ENCODE peak calls at places on chromosomes 7 and 10, in ten cellular contexts. M is WERI-Rb-1; A is Peyer's patch; H is CD8-positive, alpha-beta memory T cell; S is upper lobe of right lung; T is GM23338; K is CD4-positive, alpha-beta T cell; Z is aorta; E is tibial nerve; G is mesenchymal stem cell. O is an unnamed sample.

GRCh38 chr10:29714096-29714874 is 79.5 kb upstream of the SVIL start:
- DNase-seq in E (no peak), T (no peak), A (no peak), Z (no peak), S (no peak), H (no peak), M (no peak), G (peak; percentile 93), K (no peak), O (peak; percentile 61)

GRCh38 chr10:29533046-29533445 is 101.7 kb downstream of the SVIL start:
- DNase-seq in A (no peak), G (no peak), T (no peak), Z (no peak), H (no peak), M (no peak), E (no peak), S (no peak), K (no peak), O (no peak)

GRCh38 chr10:44154956-44155355 is 229.9 kb downstream of the CXCL12 start:
- DNase-seq in A (no peak), M (no peak), S (no peak), E (no peak), T (no peak), Z (no peak), K (no peak), G (peak; percentile 7), H (no peak), O (no peak)

GRCh38 chr7:92797693-92798092 is 38.7 kb downstream of the CDK6 start:
- DNase-seq in M (no peak), T (no peak), K (no peak), Z (no peak), A (no peak), H (no peak), E (no peak), G (peak; percentile 49), S (no peak), O (no peak)

GRCh38 chr7:39186671-39187070 is 209.0 kb downstream of the POU6F2 start:
- DNase-seq in T (no peak), M (no peak), G (no peak), E (no peak), H (no peak), K (no peak), Z (no peak), A (no peak), S (no peak), O (no peak)

GRCh38 chr7:158828343-158829020 is 827 bp downstream of the ESYT2 start:
- DNase-seq in Z (peak; percentile 67), K (no peak), A (peak; percentile 78), E (peak; percentile 41), T (peak; percentile 71), G (no peak), S (peak; percentile 81), M (peak; percentile 48), H (no peak), O (no peak)

GRCh38 chr7:158051372-158051760 is 536.3 kb downstream of the PTPRN2 start:
- DNase-seq in G (no peak), A (peak; percentile 20), E (no peak), M (no peak), T (no peak), H (no peak), S (peak; percentile 33), Z (no peak), K (no peak), O (no peak)

GRCh38 chr10:17984056-17984455 is 32.3 kb downstream of the SLC39A12 start:
- DNase-seq in E (no peak), S (no peak), M (no peak), A (no peak), Z (no peak), H (no peak), K (no peak), T (no peak), G (peak; percentile 12), O (no peak)

GRCh38 chr7:156612930-156613329 is 27.6 kb upstream of the RNF32 start:
- DNase-seq in T (no peak), S (no peak), A (no peak), Z (no peak), G (no peak), H (peak; percentile 83), M (no peak), K (peak; percentile 70), E (no peak), O (no peak)

GRCh38 chr7:142800699-142801260 is 30.0 kb downstream of the PRSS2 start:
- DNase-seq in G (no peak), K (no peak), H (no peak), Z (no peak), E (no peak), S (no peak), M (no peak), T (no peak), A (no peak), O (no peak)

GRCh38 chr7:11843113-11843765 is 11.2 kb upstream of the THSD7A start:
- DNase-seq in Z (no peak), S (no peak), H (no peak), K (no peak), E (no peak), M (no peak), G (peak; percentile 28), A (no peak), T (no peak), O (no peak)

GRCh38 chr7:38274927-38275326 is 1.5 kb upstream of the TARP start:
- DNase-seq in Z (no peak), K (no peak), T (no peak), H (no peak), A (no peak), M (no peak), G (no peak), E (no peak), S (no peak), O (no peak)

GRCh38 chr7:101165958-101166602 is 711 bp upstream of the VGF start:
- DNase-seq in G (no peak), K (no peak), A (no peak), E (no peak), H (no peak), M (no peak), S (no peak), T (peak; percentile 75), Z (no peak), O (no peak)
- H3K27me3 ChIP-seq in G (peaks cover 76% of the 10 kb centered on the region), K (peaks cover 91% of the 10 kb centered on the region), A (peaks cover 48% of the 10 kb centered on the region), E (peaks cover 7% of the 10 kb centered on the region), H (peaks cover 75% of the 10 kb centered on the region), M (peaks cover 93% of the 10 kb centered on the region), S (peaks cover 82% of the 10 kb centered on the region), T (peaks cover 89% of the 10 kb centered on the region), Z (no peaks in the 10 kb centered on the region), O (peaks cover 16% of the 10 kb centered on the region)

DNA sequence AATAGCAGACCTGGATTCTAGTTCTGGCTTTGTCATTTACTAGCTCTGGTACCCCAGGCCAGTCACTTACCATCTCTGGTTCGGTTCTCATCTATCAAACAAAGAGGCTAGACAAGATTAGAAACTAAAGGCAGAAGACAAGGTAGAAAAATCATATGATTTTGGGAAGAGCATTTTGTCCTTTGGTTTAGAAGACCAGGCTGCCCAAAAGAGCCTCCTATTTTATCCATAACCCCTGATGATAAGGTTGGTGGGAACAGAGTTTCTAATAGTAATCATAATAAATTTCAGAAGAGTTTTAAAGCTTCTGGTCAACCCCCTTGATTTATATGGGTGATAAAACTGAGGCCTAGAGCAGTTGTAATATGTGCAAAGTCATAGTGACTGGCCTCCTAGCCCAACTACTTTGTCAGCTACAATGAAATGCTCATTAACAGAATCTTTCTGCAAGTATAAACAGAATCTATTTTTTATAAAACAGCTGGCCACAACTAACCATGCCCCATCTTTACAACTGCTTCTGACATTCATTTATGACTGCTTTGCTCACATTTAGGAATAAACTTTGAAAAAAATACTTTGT is 23.4 kb downstream of the COX15 start:
- DNase-seq in E (no peak), G (peak; percentile 46), S (no peak), K (no peak), A (no peak), Z (no peak), M (no peak), T (no peak), H (no peak), O (no peak)
- H3K27ac ChIP-seq in E (no peak overlapping the region), G (peak overlapping the region; percentile 8), S (peak overlapping the region; percentile 49), K (no peak overlapping the region), A (peak overlapping the region; percentile 41), Z (no peak overlapping the region), M (no peak overlapping the region), T (no peak overlapping the region), H (peak overlapping the region; percentile 20), O (peak overlapping the region; percentile 74)

GRCh38 chr7:114647518-114647917 is 232.9 kb downstream of the FOXP2 start:
- DNase-seq in K (no peak), T (no peak), H (no peak), E (no peak), A (no peak), M (no peak), Z (no peak), S (no peak), G (no peak), O (no peak)

GRCh38 chr7:114650491-114650890 is 235.9 kb downstream of the FOXP2 start:
- DNase-seq in G (no peak), K (no peak), S (no peak), H (no peak), M (no peak), T (peak; percentile 52), E (no peak), Z (no peak), A (no peak), O (no peak)

GRCh38 chr7:114648680-114649079 is 234.1 kb downstream of the FOXP2 start:
- DNase-seq in M (no peak), G (no peak), H (no peak), E (no peak), T (no peak), Z (no peak), K (no peak), A (no peak), S (no peak), O (no peak)

GRCh38 chr7:114652041-114652440 is 237.4 kb downstream of the FOXP2 start:
- DNase-seq in G (no peak), M (no peak), H (no peak), S (no peak), T (no peak), E (no peak), K (no peak), Z (no peak), A (no peak), O (no peak)

GRCh38 chr7:114649689-114650088 is 235.1 kb downstream of the FOXP2 start:
- DNase-seq in A (no peak), E (no peak), M (no peak), H (no peak), K (no peak), Z (no peak), S (no peak), T (no peak), G (no peak), O (no peak)
- H3K27me3 ChIP-seq in A (no peaks in the 10 kb centered on the region), E (no peaks in the 10 kb centered on the region), M (no peaks in the 10 kb centered on the region), H (no peaks in the 10 kb centered on the region), K (no peaks in the 10 kb centered on the region), Z (no peaks in the 10 kb centered on the region), S (no peaks in the 10 kb centered on the region), T (no peaks in the 10 kb centered on the region), G (no peaks in the 10 kb centered on the region), O (no peaks in the 10 kb centered on the region)

DNA sequence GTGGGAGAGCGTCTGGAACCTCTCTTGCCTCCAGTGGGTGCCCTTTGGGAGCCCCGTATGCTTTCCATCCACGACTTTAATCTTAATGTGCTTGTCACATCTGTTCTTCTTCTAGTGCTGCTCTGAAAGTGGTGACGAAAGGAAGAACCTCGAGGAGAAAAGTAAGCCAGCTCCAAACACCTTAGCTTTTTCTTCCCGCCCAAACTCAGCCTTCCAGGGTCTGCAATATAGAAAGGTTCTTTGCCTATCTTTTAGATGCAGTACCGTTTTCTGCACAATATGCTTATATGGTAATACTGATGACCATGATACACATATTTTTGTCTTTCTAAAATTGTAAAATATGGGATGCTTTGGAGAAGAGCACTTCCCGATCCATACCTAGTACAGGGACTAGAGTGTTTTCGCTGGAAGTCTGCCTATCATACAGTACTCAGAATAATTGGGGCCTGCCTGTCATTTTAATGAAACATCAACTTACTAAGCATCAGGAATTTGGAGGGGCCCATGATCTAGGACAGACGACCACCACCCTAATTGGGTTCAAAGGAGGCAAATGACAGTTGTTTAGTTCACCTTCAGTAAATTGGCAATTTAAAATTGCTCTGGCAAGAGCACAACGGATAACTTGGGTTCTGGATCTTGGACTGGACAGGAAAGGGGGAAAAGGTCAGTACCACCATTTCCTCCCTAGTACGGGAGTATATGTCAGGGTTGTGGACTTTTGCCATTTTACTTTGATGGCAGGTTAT is 884 bp downstream of the RINT1 start:
- DNase-seq in A (no peak), K (no peak), H (no peak), G (peak; percentile 26), M (no peak), E (no peak), T (no peak), Z (no peak), S (no peak), O (no peak)
- H3K27ac ChIP-seq in A (peak overlapping the region; percentile 83), K (peak overlapping the region; percentile 85), H (peak overlapping the region; percentile 93), G (no peak overlapping the region), M (peak overlapping the region; percentile 89), E (peak overlapping the region; percentile 92), T (peak overlapping the region; percentile 45), Z (no peak overlapping the region), S (peak overlapping the region; percentile 88), O (no peak overlapping the region)